ENCODE peak calls at places on chromosomes 16 and 17, in five cellular contexts. S is ovary; J is CD8-positive, alpha-beta T cell; X is right cardiac atrium; U is foreskin fibroblast. K is an unnamed sample.

GRCh38 chr17:2190014-2190413 is 113.6 kb downstream of the SMG6 start:
- DNase-seq in S (no peak), J (no peak), X (peak; percentile 57), U (peak; percentile 54), K (no peak)

GRCh38 chr17:8836821-8837426 is 30.6 kb downstream of the PIK3R6 start:
- DNase-seq in S (no peak), J (no peak), X (no peak), U (no peak), K (no peak)

GRCh38 chr17:58335061-58335731 is 6.6 kb upstream of the TSPOAP1 start:
- DNase-seq in S (no peak), J (no peak), X (no peak), U (no peak), K (no peak)

GRCh38 chr17:29124931-29125270 is 55.3 kb downstream of the MYO18A start:
- DNase-seq in S (no peak), J (no peak), X (peak; percentile 64), U (peak; percentile 46), K (no peak)

GRCh38 chr16:68490829-68491575 is 42.7 kb upstream of the SMPD3 start:
- DNase-seq in S (no peak), J (no peak), X (no peak), U (peak; percentile 46), K (no peak)

GRCh38 chr17:33777674-33778073 is 477.4 kb upstream of the CCL2 start:
- DNase-seq in S (no peak), J (no peak), X (no peak), U (no peak), K (no peak)

GRCh38 chr17:2814499-2815341 is 18.5 kb downstream of the RAP1GAP2 start:
- DNase-seq in S (no peak), J (peak; percentile 88), X (no peak), U (no peak), K (no peak)

GRCh38 chr17:65593870-65594584 is 32.6 kb upstream of the AXIN2 start:
- DNase-seq in S (no peak), J (no peak), X (no peak), U (peak; percentile 57), K (no peak)

GRCh38 chr17:49555495-49556018 is 20.1 kb upstream of the NXPH3 start:
- DNase-seq in S (no peak), J (no peak), X (no peak), U (no peak), K (no peak)
- H3K4me3 ChIP-seq in S (no peak overlapping the region), J (no peak overlapping the region), X (no peak overlapping the region), U (no peak overlapping the region), K (no peak overlapping the region)

DNA sequence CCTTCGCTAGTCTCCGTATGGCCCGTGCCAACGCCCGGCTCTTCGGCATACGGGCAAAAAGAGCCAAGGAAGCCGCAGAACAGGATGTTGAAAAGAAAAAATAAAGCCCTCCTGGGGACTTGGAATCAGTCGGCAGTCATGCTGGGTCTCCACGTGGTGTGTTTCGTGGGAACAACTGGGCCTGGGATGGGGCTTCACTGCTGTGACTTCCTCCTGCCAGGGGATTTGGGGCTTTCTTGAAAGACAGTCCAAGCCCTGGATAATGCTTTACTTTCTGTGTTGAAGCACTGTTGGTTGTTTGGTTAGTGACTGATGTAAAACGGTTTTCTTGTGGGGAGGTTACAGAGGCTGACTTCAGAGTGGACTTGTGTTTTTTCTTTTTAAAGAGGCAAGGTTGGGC is 2.5 kb downstream of the RPL13 start:
- DNase-seq in S (no peak), J (no peak), X (no peak), U (no peak), K (no peak)
- H3K4me3 ChIP-seq in S (no peak overlapping the region), J (no peak overlapping the region), X (no peak overlapping the region), U (peak overlapping the region; percentile 15), K (no peak overlapping the region)

GRCh38 chr16:85371948-85372347 is 241.2 kb upstream of the GSE1 start:
- DNase-seq in S (no peak), J (no peak), X (no peak), U (no peak), K (no peak)
- H3K4me3 ChIP-seq in S (no peak overlapping the region), J (no peak overlapping the region), X (no peak overlapping the region), U (no peak overlapping the region), K (no peak overlapping the region)

DNA sequence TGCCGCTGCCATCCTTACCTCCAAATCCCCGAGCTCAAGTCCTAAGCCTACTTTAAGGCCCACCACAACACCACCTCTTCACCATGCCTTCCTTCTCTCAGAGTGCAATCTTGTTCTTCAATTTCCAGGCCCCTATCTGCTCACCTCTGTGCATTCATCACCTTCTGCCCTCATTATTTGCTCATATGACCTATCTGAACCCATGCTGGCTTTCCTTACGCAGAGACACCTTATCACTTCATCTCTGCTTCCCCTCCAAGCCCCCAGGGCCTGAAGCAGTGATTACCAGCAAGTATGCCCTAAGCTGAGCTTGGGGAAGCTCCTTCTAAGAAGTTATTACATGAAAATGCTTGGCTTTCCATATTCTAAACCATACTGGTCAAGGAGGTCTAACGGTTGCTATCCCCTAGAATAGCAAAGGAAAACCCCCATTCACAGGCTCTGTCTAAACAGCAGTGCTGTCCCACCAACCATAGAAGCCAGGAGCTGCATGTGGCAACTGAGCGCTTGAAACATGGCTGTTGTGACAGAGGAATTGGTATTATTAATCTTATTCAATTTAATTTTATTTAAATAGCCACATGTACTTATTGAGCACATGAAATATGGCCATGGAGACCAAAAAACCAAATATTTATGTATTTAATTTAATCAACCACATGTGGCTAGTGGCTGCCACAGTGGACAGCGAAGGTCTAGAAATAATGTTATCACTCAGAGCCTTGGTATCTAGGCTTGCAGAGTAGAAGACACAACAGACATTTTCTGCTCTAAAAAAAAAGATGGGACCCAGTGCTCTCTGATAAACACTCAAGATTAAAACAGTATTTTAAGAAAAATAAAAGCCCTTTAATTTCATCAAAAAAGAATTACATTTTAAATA is 13.9 kb downstream of the USP7 start:
- DNase-seq in S (no peak), J (no peak), X (no peak), U (no peak), K (no peak)
- H3K4me3 ChIP-seq in S (no peak overlapping the region), J (no peak overlapping the region), X (no peak overlapping the region), U (no peak overlapping the region), K (no peak overlapping the region)

DNA sequence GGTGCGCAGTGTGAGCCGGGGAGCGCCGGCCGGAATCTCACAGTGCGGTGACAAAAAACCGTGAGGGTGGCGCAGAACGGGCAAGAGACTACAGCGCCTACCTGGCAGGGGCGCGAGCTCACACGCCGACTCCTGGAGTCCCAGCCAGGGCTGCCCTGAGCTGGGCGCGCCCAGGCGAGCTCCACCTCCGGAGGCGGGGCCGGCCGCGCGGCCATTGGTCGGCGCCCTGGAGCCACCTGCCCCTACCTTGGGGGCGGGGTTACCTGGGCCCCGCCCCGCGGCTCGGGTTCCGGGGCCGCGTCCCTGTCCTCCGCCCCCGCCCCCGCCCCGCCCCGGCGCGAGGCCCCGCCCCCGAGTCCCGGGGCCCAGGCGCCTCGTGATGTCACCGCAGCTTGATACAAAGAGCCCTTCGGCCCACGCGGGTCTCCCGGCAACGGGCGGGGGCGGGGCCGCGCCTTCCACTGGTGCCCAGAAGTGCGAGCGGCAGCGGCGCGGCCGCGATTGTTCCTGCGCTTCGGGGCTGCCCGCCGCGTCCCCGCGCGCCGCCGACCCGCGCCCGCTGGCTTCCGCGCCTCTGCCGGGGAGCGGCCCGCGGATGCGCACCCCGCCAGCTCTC is 96.3 kb downstream of the RAB11FIP4 start:
- DNase-seq in S (peak; percentile 87), J (peak; percentile 94), X (peak; percentile 85), U (peak; percentile 52), K (no peak)
- H3K4me3 ChIP-seq in S (peak overlapping the region; percentile 43), J (peak overlapping the region; percentile 83), X (peak overlapping the region; percentile 76), U (peak overlapping the region; percentile 11), K (peak overlapping the region; percentile 43)

DNA sequence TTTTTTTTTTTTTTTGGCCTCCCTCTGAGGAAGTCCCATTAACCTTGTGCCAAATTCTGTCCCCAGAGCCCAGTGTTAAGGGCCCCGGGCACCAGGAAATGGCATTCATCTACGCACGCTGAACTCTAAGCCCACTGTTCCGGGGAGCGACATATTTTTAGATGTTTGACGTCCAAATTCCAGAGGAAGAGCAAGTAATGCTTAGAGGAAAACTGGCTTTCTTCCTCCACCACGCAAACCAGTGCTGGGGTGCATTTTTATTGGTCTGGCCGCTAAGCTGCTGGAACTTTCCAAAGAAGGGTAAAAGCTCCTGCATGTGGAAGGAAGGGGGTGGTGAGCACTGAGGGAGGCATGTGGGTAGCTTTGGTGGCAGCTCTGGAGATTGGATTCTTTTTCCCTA is 8.3 kb downstream of the WFDC1 start:
- DNase-seq in S (peak; percentile 55), J (no peak), X (no peak), U (peak; percentile 32), K (no peak)
- H3K4me3 ChIP-seq in S (no peak overlapping the region), J (no peak overlapping the region), X (no peak overlapping the region), U (no peak overlapping the region), K (no peak overlapping the region)

GRCh38 chr17:79608729-79609039 is 2.2 kb downstream of the RBFOX3 start:
- DNase-seq in S (no peak), J (no peak), X (no peak), U (no peak), K (no peak)
- H3K4me3 ChIP-seq in S (no peak overlapping the region), J (no peak overlapping the region), X (no peak overlapping the region), U (no peak overlapping the region), K (no peak overlapping the region)

DNA sequence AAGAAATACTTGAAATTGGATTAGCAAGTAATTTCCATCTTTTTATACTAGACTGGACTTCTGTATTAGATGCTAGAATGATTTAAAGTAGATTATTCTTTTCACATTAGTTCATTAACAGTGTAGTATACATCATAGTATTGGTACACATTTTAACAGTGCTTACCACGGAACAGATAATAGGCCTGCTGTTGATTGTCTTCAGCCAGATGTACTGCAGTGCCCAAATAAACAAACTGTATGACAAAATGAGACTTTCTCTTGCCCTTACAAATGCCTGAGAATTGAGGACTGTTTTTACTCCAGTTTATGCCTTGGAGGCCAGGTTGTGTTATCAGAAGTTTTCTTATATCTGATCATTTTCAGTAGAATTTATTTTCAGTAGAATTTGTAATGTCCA is 631 bp downstream of the EVI2A start:
- DNase-seq in S (no peak), J (no peak), X (no peak), U (peak; percentile 59), K (no peak)
- H3K4me3 ChIP-seq in S (no peak overlapping the region), J (peak overlapping the region; percentile 83), X (peak overlapping the region; percentile 10), U (peak overlapping the region; percentile 13), K (no peak overlapping the region)

GRCh38 chr16:56923481-56923880 is 8.5 kb upstream of the HERPUD1 start:
- DNase-seq in S (peak; percentile 17), J (no peak), X (no peak), U (peak; percentile 48), K (no peak)
- H3K4me3 ChIP-seq in S (no peak overlapping the region), J (no peak overlapping the region), X (no peak overlapping the region), U (no peak overlapping the region), K (no peak overlapping the region)

GRCh38 chr17:42980766-42981397 is 517 bp downstream of the RUNDC1 start:
- DNase-seq in S (peak; percentile 55), J (no peak), X (peak; percentile 32), U (peak; percentile 76), K (no peak)

GRCh38 chr17:42982266-42982665 is 1.9 kb downstream of the RUNDC1 start:
- DNase-seq in S (no peak), J (no peak), X (no peak), U (no peak), K (no peak)

GRCh38 chr17:42984486-42984885 is 4.1 kb downstream of the RUNDC1 start:
- DNase-seq in S (no peak), J (no peak), X (no peak), U (no peak), K (no peak)

GRCh38 chr17:42989146-42989545 is 8.8 kb downstream of the RUNDC1 start:
- DNase-seq in S (no peak), J (no peak), X (no peak), U (no peak), K (no peak)

GRCh38 chr17:42985225-42985624 is 4.9 kb downstream of the RUNDC1 start:
- DNase-seq in S (no peak), J (no peak), X (no peak), U (no peak), K (no peak)
- H3K4me3 ChIP-seq in S (no peak overlapping the region), J (no peak overlapping the region), X (no peak overlapping the region), U (no peak overlapping the region), K (no peak overlapping the region)

K was measured in skeletal muscle cell.